ENCODE peak calls at places on chromosomes 2 and 18, in ten cellular contexts. P, I, N, D, J, M, V, K, L and X are unnamed samples.

GRCh38 chr2:8006181-8006580 is 675.7 kb upstream of the ID2 start:
- DNase-seq in P (no peak), I (no peak), N (no peak), D (no peak), J (no peak), M (no peak), V (peak; percentile 36), K (no peak), L (no peak), X (no peak)

GRCh38 chr18:54679318-54680149 is 88.5 kb downstream of the DYNAP start:
- DNase-seq in P (no peak), I (no peak), N (no peak), D (peak; percentile 51), J (no peak), M (peak; percentile 2), V (no peak), K (no peak), L (no peak), X (peak; percentile 39)

GRCh38 chr2:191321861-191322662 is 76.9 kb downstream of the MYO1B start:
- DNase-seq in P (no peak), I (no peak), N (peak; percentile 45), D (no peak), J (no peak), M (no peak), V (no peak), K (no peak), L (no peak), X (no peak)

GRCh38 chr2:26612522-26613240 is 28.5 kb downstream of the CIB4 start:
- DNase-seq in P (peak; percentile 52), I (no peak), N (no peak), D (peak; percentile 6), J (no peak), M (no peak), V (no peak), K (no peak), L (no peak), X (no peak)

GRCh38 chr2:235521844-235522243 is 28.0 kb downstream of the AGAP1 start:
- DNase-seq in P (no peak), I (no peak), N (no peak), D (peak; percentile 9), J (no peak), M (no peak), V (no peak), K (no peak), L (no peak), X (no peak)

GRCh38 chr2:241620419-241620769 is 16.6 kb downstream of the THAP4 start:
- DNase-seq in P (no peak), I (no peak), N (peak; percentile 68), D (no peak), J (no peak), M (no peak), V (no peak), K (no peak), L (no peak), X (no peak)

GRCh38 chr2:187826023-187826422 is 271.8 kb upstream of the TFPI start:
- DNase-seq in P (no peak), I (no peak), N (no peak), D (no peak), J (no peak), M (no peak), V (no peak), K (no peak), L (no peak), X (no peak)

GRCh38 chr2:11684894-11685460 is 15.0 kb upstream of the NTSR2 start:
- DNase-seq in P (no peak), I (no peak), N (no peak), D (no peak), J (no peak), M (no peak), V (no peak), K (no peak), L (no peak), X (no peak)

GRCh38 chr2:45020439-45020838 is 11.2 kb upstream of the SIX2 start:
- DNase-seq in P (no peak), I (no peak), N (no peak), D (no peak), J (no peak), M (no peak), V (no peak), K (no peak), L (no peak), X (no peak)

GRCh38 chr18:42287047-42287446 is 332.0 kb downstream of the PIK3C3 start:
- DNase-seq in P (no peak), I (no peak), N (no peak), D (no peak), J (no peak), M (no peak), V (no peak), K (no peak), L (no peak), X (no peak)

GRCh38 chr2:161206491-161207032 is 46.3 kb downstream of the TANK start:
- DNase-seq in P (no peak), I (no peak), N (no peak), D (no peak), J (no peak), M (no peak), V (no peak), K (no peak), L (no peak), X (no peak)

GRCh38 chr18:5890606-5891360 is 4.5 kb downstream of the TMEM200C start:
- DNase-seq in P (peak; percentile 18), I (peak; percentile 77), N (no peak), D (peak; percentile 30), J (no peak), M (peak; percentile 70), V (peak; percentile 61), K (peak; percentile 77), L (no peak), X (no peak)

GRCh38 chr2:84846041-84846663 is 34.7 kb downstream of the TRABD2A start:
- DNase-seq in P (no peak), I (no peak), N (peak; percentile 55), D (no peak), J (no peak), M (no peak), V (no peak), K (no peak), L (peak; percentile 26), X (no peak)

GRCh38 chr2:29766191-29766590 is 155.2 kb downstream of the ALK start:
- DNase-seq in P (no peak), I (no peak), N (no peak), D (no peak), J (no peak), M (no peak), V (no peak), K (no peak), L (no peak), X (no peak)

GRCh38 chr18:75208055-75208835 is 694 bp downstream of the PTGR3 start:
- DNase-seq in P (peak; percentile 56), I (peak; percentile 57), N (peak; percentile 62), D (peak; percentile 79), J (no peak), M (peak; percentile 72), V (peak; percentile 57), K (peak; percentile 17), L (peak; percentile 29), X (peak; percentile 60)

GRCh38 chr18:79933765-79934164 is 17.7 kb downstream of the SLC66A2 start:
- DNase-seq in P (peak; percentile 69), I (no peak), N (no peak), D (no peak), J (no peak), M (no peak), V (no peak), K (no peak), L (no peak), X (no peak)